ENCODE peak calls at places on chromosomes 3 and 15, in six cellular contexts. I is psoas muscle, L is AG04449, E is dorsolateral prefrontal cortex, Y is transverse colon, S is stomach. N is an unnamed sample.

GRCh38 chr15:42080585-42081462 is 13.5 kb downstream of the PLA2G4D start:
- DNase-seq in I (no peak), L (no peak), E (no peak), Y (no peak), S (peak), N (no peak)

GRCh38 chr15:52162876-52163275 is 28.3 kb downstream of the GNB5 start:
- DNase-seq in I (no peak), L (no peak), E (no peak), Y (no peak), S (no peak), N (no peak)

GRCh38 chr3:63967675-63968611 is 55.4 kb downstream of the PSMD6 start:
- DNase-seq in I (peak), L (no peak), E (no peak), Y (peak), S (no peak), N (no peak)

GRCh38 chr15:48925714-48926223 is 38.0 kb downstream of the SHC4 start:
- DNase-seq in I (no peak), L (peak), E (no peak), Y (no peak), S (no peak), N (no peak)

GRCh38 chr3:180630360-180630759 is 28.4 kb downstream of the TTC14 start:
- DNase-seq in I (no peak), L (no peak), E (no peak), Y (no peak), S (no peak), N (no peak)

GRCh38 chr3:42094992-42095391 is 3.8 kb downstream of the TRAK1 start:
- DNase-seq in I (no peak), L (no peak), E (no peak), Y (no peak), S (no peak), N (no peak)

GRCh38 chr3:180762866-180763265 is 83.6 kb upstream of the CCDC39 start:
- DNase-seq in I (no peak), L (no peak), E (no peak), Y (no peak), S (no peak), N (no peak)

GRCh38 chr15:23859008-23859407 is 171.9 kb upstream of the NDN start:
- DNase-seq in I (no peak), L (no peak), E (no peak), Y (no peak), S (no peak), N (no peak)

GRCh38 chr15:67801142-67801541 is 24.2 kb upstream of the SKOR1 start:
- DNase-seq in I (no peak), L (no peak), E (no peak), Y (no peak), S (no peak), N (no peak)

GRCh38 chr3:187211532-187212274 is 14.4 kb downstream of the RTP1 start:
- DNase-seq in I (no peak), L (no peak), E (no peak), Y (no peak), S (no peak), N (no peak)

GRCh38 chr3:58200846-58201355 is 9.9 kb downstream of the DNASE1L3 start:
- DNase-seq in I (no peak), L (no peak), E (no peak), Y (no peak), S (no peak), N (no peak)

GRCh38 chr3:65871305-65872141 is 167.2 kb downstream of the MAGI1 start:
- DNase-seq in I (peak), L (no peak), E (no peak), Y (peak), S (peak), N (no peak)

GRCh38 chr15:63191895-63192603 is 2.6 kb downstream of the RAB8B start:
- DNase-seq in I (no peak), L (no peak), E (no peak), Y (peak), S (no peak), N (no peak)

GRCh38 chr3:183941216-183941615 is 56.5 kb upstream of the PARL start:
- DNase-seq in I (no peak), L (no peak), E (no peak), Y (no peak), S (no peak), N (no peak)

GRCh38 chr3:183933160-183933559 is 48.5 kb upstream of the PARL start:
- DNase-seq in I (no peak), L (no peak), E (no peak), Y (no peak), S (no peak), N (no peak)

GRCh38 chr3:183943739-183944138 is 59.1 kb upstream of the PARL start:
- DNase-seq in I (no peak), L (no peak), E (no peak), Y (no peak), S (no peak), N (no peak)

GRCh38 chr3:183931881-183932280 is 47.2 kb upstream of the PARL start:
- DNase-seq in I (no peak), L (no peak), E (no peak), Y (no peak), S (no peak), N (no peak)

DNA sequence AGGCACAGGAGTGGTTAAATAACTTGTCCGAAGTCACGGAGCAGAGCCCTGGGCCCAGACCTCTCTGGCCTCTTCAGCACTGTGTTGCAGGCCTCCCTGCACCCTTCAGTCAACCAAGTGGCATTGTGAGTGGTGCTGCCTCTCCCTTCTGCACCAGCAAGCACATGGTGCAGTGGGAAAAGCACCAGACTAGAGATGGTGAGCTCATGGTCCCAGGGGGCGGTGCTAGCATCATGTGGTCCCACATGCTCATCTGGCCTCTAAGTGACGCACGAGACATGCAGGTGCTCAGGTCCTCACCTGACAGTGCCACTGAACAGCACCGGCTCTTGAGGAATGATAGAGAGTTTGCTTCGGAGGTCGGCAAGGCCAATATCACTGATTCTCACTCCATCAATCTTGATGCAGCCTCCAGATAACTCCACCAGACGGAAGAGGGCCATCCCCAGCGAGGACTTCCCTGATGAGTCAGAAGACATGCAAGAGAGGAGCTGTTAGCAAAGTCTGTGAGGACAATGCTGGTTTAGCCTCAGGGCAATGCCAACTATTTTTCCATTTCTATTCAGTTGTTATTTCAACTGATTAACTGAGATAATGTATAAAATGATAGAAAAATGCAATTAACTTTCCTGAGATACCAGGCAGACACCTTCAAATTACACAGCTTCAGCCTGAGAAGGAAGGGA is 53.1 kb upstream of the PARL start:
- DNase-seq in I (no peak), L (no peak), E (no peak), Y (no peak), S (no peak), N (no peak)
- TF ChIP-seq CTCF in I (no peak), L (no peak), E (no peak), Y (no peak), S (no peak), N (no peak)

DNA sequence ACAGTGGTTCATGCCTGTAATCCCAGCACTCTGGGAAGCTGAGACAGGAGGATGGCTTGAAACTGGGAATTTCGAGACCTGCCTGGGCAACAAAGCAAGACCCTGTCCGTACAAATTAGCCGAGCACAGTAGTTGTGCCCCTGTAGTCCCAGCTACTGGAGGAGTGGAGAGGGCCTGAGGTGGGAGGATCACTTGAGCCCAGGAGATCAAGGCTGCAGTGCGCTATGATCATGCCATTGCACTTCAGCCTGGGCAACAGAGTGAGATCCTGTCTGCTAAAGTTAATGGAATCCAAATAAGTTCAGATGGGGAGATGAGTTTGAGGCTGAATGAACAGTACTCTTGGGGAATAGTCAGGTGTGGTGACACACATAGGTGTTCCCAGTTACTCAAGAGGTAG is 14.4 kb downstream of the TRIM71 start:
- DNase-seq in I (no peak), L (no peak), E (no peak), Y (no peak), S (no peak), N (no peak)
- H3K4me3 ChIP-seq in I (no peak), L (no peak), E (no peak), Y (no peak), S (no peak), N (no peak)

DNA sequence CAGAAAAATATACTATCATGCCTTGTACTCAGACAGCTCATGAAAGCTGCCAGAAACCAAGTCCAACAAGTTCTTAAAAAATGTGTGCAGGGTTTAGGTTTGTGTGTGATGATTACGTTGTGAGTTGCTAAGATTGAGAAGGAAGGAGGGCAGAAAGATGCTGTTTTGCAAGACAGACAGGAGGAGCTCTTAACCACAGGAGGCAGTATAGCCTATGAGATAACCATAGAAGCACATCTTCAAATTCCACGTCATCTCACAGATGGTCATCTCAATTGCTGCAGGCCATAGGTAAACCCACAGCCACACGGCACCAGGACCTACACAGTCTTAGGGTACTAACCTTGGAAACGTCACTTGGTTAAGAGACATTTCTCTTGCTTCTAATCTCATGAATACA is 192.0 kb downstream of the STT3B start:
- DNase-seq in I (no peak), L (no peak), E (no peak), Y (no peak), S (no peak), N (no peak)
- TF ChIP-seq CTCF in I (no peak), L (no peak), E (peak), Y (no peak), S (no peak), N (peak)

DNA sequence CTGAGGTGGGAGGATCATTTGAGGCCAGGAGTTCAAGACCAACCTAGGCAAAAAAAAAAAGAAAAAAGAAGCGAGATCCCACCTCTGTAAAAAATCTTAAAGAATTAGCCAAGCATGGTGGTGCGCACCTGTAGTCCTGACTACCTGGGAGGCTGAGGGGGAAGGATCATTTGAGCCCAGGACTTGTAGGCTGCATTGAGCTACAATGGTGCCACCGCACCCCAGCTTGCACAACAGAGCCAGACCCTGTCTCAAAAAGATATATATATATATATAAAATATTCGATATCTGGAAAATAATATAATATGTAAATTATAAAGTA is 1.1 kb upstream of the IMP3 start:
- DNase-seq in I (no peak), L (no peak), E (no peak), Y (no peak), S (no peak), N (no peak)
- H3K4me3 ChIP-seq in I (peak), L (no peak), E (peak), Y (no peak), S (no peak), N (peak)

GRCh38 chr3:37836589-37836988 is 25.1 kb upstream of the CTDSPL start:
- DNase-seq in I (no peak), L (no peak), E (no peak), Y (no peak), S (no peak), N (no peak)

DNA sequence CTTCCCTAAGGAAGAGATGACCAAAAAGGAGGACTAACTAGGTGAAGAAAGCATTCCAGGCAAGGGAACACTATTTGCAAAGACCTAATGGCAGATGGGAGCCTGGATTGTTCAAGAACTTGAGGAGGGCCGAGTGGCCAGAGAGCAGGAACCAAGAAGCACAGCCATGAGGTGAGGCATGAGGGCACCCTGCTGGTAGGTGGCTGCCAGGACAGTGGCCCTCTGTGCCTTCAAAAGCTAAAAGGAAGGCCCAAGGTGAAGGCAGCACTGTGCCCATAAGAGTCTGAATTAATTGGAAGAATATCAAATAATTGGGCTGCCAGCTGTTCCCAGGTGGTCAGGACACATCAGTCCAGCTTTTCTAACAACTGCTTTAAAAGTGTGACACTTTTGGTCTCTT is 27.9 kb upstream of the CTDSPL start:
- DNase-seq in I (no peak), L (no peak), E (no peak), Y (no peak), S (no peak), N (no peak)
- TF ChIP-seq CTCF in I (peak), L (no peak), E (no peak), Y (no peak), S (no peak), N (peak)

GRCh38 chr3:29384640-29385039 is 103.8 kb downstream of the RBMS3 start:
- DNase-seq in I (peak), L (peak), E (no peak), Y (no peak), S (no peak), N (no peak)
- H3K4me3 ChIP-seq in I (no peak), L (no peak), E (no peak), Y (no peak), S (no peak), N (no peak)

DNA sequence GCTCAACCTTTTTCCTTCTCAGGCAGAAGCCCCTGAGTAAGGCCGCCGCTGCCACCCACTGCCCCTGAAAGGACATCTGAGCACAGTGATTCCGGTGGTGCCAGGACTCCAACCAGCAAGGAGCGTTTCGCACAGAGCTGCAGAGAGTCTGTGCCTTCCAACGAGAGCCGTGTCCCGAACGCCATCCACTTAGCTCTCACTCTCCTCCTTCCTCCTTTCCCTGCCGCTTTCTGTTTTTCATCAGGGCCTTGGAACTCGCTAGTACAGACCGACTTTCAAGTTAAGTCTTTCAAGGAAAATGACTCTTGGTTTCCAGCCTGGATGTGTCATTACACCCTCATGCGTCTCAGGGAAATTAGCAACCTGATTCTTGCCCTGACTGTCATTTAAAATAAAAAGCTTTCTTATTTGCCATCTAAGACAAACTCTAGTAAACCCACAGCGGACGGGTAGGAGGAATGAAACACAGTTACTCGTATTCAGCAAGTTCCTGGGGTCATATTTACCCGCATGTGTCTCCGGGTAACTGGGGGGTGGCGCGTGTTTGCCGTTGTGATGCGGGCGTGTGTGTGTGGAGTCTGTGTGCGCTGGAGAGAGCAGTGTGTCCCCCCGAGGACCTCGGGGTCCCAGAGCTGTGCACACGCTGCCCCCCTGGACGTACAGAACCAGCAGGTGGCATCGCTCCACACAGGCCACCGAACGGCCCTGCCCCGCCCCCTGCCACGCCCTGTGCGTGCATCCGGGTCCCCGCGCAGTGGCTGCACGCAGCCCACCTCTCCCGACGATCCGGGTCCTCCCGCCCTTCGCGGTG is 30.4 kb upstream of the ALDH1A3 start:
- DNase-seq in I (peak), L (no peak), E (peak), Y (peak), S (peak), N (no peak)
- TF ChIP-seq CTCF in I (peak), L (peak), E (peak), Y (peak), S (no peak), N (no peak)

GRCh38 chr3:139935071-139935865 is at the start of gene CLSTN2:
- DNase-seq in I (peak), L (no peak), E (peak), Y (peak), S (peak), N (no peak)
- H3K4me3 ChIP-seq in I (peak), L (peak), E (peak), Y (peak), S (peak), N (no peak)

N was measured in LNCaP clone FGC.